ENCODE peak calls at places on chromosomes 1 and 21, in four cellular contexts. One of them, this sample, is unnamed. For H3K9me3 and H3K27me3, the result is how much of the 10 kb centered on the place peaks cover.

GRCh38 chr1:3384407-3384806 is 70.1 kb upstream of the ARHGEF16 start:
- DNase-seq in stomach: no peak
- DNase-seq in SJCRH30: no peak
- DNase-seq in lower lobe of right lung: no peak
- DNase-seq in this sample: no peak

GRCh38 chr21:45542242-45542666 is at the start of gene SLC19A1:
- DNase-seq in stomach: peak
- DNase-seq in SJCRH30: peak
- DNase-seq in lower lobe of right lung: peak
- DNase-seq in this sample: peak

GRCh38 chr1:114737314-114737713 is 20.5 kb downstream of the CSDE1 start:
- DNase-seq in stomach: no peak
- DNase-seq in SJCRH30: no peak
- DNase-seq in lower lobe of right lung: no peak
- DNase-seq in this sample: no peak

GRCh38 chr1:85611390-85611789 is 30.8 kb downstream of the CCN1 start:
- DNase-seq in stomach: no peak
- DNase-seq in SJCRH30: no peak
- DNase-seq in lower lobe of right lung: no peak
- DNase-seq in this sample: no peak

GRCh38 chr1:234962340-234962989 is 166.2 kb downstream of the TOMM20 start:
- DNase-seq in stomach: no peak
- DNase-seq in SJCRH30: peak
- DNase-seq in lower lobe of right lung: no peak
- DNase-seq in this sample: no peak

GRCh38 chr1:64471218-64471719 is 1.3 kb downstream of the CACHD1 start:
- DNase-seq in stomach: peak
- DNase-seq in SJCRH30: peak
- DNase-seq in lower lobe of right lung: peak
- DNase-seq in this sample: no peak

GRCh38 chr1:70112838-70113237 is 92.5 kb downstream of the LRRC40 start:
- DNase-seq in stomach: no peak
- DNase-seq in SJCRH30: no peak
- DNase-seq in lower lobe of right lung: no peak
- DNase-seq in this sample: no peak

GRCh38 chr1:226661965-226662364 is 77.1 kb downstream of the ITPKB start:
- DNase-seq in stomach: no peak
- DNase-seq in SJCRH30: peak
- DNase-seq in lower lobe of right lung: no peak
- DNase-seq in this sample: no peak

GRCh38 chr1:227759345-227760300 is 24.4 kb downstream of the SNAP47 start:
- DNase-seq in stomach: no peak
- DNase-seq in SJCRH30: peak
- DNase-seq in lower lobe of right lung: no peak
- DNase-seq in this sample: no peak

GRCh38 chr21:25324666-25325065 is 282.6 kb downstream of the MRPL39 start:
- DNase-seq in stomach: no peak
- DNase-seq in SJCRH30: no peak
- DNase-seq in lower lobe of right lung: no peak
- DNase-seq in this sample: no peak

GRCh38 chr1:43405219-43405875 is 15.6 kb downstream of the SZT2 start:
- DNase-seq in stomach: no peak
- DNase-seq in SJCRH30: no peak
- DNase-seq in lower lobe of right lung: no peak
- DNase-seq in this sample: no peak

GRCh38 chr1:154747841-154748766 is 122.0 kb downstream of the KCNN3 start:
- DNase-seq in stomach: no peak
- DNase-seq in SJCRH30: peak
- DNase-seq in lower lobe of right lung: no peak
- DNase-seq in this sample: no peak

GRCh38 chr1:109263597-109264378 is 14.4 kb downstream of the CELSR2 start:
- DNase-seq in stomach: peak
- DNase-seq in SJCRH30: peak
- DNase-seq in lower lobe of right lung: peak
- DNase-seq in this sample: peak

GRCh38 chr21:15255359-15256157 is 190.8 kb upstream of the NRIP1 start:
- DNase-seq in stomach: no peak
- DNase-seq in SJCRH30: no peak
- DNase-seq in lower lobe of right lung: no peak
- DNase-seq in this sample: no peak

GRCh38 chr1:205354259-205354904 is 2.3 kb downstream of the KLHDC8A start:
- DNase-seq in stomach: peak
- DNase-seq in SJCRH30: peak
- DNase-seq in lower lobe of right lung: no peak
- DNase-seq in this sample: peak

GRCh38 chr1:9539829-9540550 is 725 bp downstream of the SLC25A33 start:
- DNase-seq in stomach: peak
- DNase-seq in SJCRH30: peak
- DNase-seq in lower lobe of right lung: peak
- DNase-seq in this sample: peak

GRCh38 chr1:58933599-58933926 is 149.7 kb upstream of the JUN start:
- DNase-seq in stomach: no peak
- DNase-seq in SJCRH30: no peak
- DNase-seq in lower lobe of right lung: no peak
- DNase-seq in this sample: no peak

GRCh38 chr1:205633421-205633976 is 1.7 kb upstream of the ELK4 start:
- DNase-seq in stomach: no peak
- DNase-seq in SJCRH30: no peak
- DNase-seq in lower lobe of right lung: no peak
- DNase-seq in this sample: no peak

GRCh38 chr1:160167580-160167979 is 16.2 kb downstream of the ATP1A4 start:
- DNase-seq in stomach: no peak
- DNase-seq in SJCRH30: peak
- DNase-seq in lower lobe of right lung: no peak
- DNase-seq in this sample: no peak

DNA sequence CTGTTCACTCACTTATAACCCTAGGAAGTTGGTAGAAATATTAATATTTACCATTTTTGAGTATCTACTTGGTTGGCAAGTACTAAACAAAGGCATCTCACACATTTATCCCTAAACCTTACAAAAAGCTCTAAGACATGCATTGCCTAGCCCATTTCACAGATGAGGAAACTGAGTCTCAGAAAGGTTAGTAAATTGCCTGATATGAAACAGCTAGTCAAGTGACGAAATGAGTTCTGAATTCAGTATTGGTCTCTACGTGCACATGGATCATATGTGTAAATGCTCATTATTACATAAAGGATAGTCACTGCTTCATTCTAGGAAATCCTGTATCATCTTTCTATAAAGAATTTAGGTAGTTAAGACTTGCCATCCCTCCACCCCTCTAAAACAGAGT is 105.1 kb downstream of the BARHL2 start:
- DNase-seq in stomach: no peak
- DNase-seq in SJCRH30: no peak
- DNase-seq in lower lobe of right lung: no peak
- DNase-seq in this sample: no peak
- H3K9me3 ChIP-seq in stomach: under half
- H3K9me3 ChIP-seq in SJCRH30: under half
- H3K9me3 ChIP-seq in lower lobe of right lung: under half
- H3K9me3 ChIP-seq in this sample: under half

GRCh38 chr1:156846643-156847042 is 12.3 kb downstream of the INSRR start:
- DNase-seq in stomach: no peak
- DNase-seq in SJCRH30: no peak
- DNase-seq in lower lobe of right lung: no peak
- DNase-seq in this sample: no peak
- H3K27me3 ChIP-seq in stomach: half or more
- H3K27me3 ChIP-seq in SJCRH30: under half
- H3K27me3 ChIP-seq in lower lobe of right lung: half or more
- H3K27me3 ChIP-seq in this sample: under half

DNA sequence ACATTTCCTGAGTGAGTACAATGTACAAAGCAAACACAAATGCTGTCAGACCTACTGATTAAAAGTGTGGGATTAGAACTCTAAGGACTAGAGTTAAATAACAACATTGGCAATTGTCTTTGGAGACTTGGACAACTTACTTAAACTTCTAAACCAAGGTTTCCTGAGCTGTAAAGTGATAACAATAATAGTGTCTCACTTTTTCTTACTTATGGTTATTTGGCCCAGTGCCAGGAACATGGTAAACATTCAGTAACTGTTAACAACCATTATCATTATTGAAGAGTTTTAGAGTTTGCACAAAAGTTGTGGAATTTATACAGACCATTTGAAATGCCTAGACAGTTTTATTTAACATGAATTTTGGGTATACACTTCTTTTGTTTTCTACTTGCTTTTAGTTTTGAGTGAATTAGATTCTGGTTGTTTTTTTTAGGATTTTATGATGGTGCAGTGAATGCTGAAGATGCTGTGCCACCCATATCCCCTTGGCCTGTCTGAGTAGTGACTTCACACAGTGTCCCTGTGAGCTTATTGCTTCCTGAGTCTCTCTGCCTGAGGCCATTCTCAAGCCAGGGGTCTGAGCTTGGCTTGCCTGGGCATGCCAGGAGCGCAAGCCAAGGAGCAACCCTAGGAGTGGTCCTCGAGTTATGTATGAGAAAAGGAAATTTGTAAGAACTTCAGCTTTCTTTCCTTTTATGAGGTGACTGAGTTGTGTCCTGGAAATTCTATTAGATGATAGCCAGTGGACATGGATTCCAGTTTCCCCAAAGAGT is 932.8 kb downstream of the TTLL7 start:
- DNase-seq in stomach: no peak
- DNase-seq in SJCRH30: no peak
- DNase-seq in lower lobe of right lung: no peak
- DNase-seq in this sample: no peak
- H3K9me3 ChIP-seq in stomach: under half
- H3K9me3 ChIP-seq in SJCRH30: under half
- H3K9me3 ChIP-seq in lower lobe of right lung: under half
- H3K9me3 ChIP-seq in this sample: under half

GRCh38 chr1:119007343-119007671 is 19.2 kb upstream of the TBX15 start:
- DNase-seq in stomach: no peak
- DNase-seq in SJCRH30: no peak
- DNase-seq in lower lobe of right lung: no peak
- DNase-seq in this sample: no peak
- H3K27me3 ChIP-seq in stomach: half or more
- H3K27me3 ChIP-seq in SJCRH30: under half
- H3K27me3 ChIP-seq in lower lobe of right lung: half or more
- H3K27me3 ChIP-seq in this sample: under half

GRCh38 chr21:40153351-40153750 is 286.1 kb downstream of the PCP4 start:
- DNase-seq in stomach: no peak
- DNase-seq in SJCRH30: no peak
- DNase-seq in lower lobe of right lung: no peak
- DNase-seq in this sample: no peak
- H3K9me3 ChIP-seq in stomach: under half
- H3K9me3 ChIP-seq in SJCRH30: under half
- H3K9me3 ChIP-seq in lower lobe of right lung: under half
- H3K9me3 ChIP-seq in this sample: under half

GRCh38 chr1:158203693-158204457 is 23.2 kb downstream of the CD1D start:
- DNase-seq in stomach: no peak
- DNase-seq in SJCRH30: peak
- DNase-seq in lower lobe of right lung: no peak
- DNase-seq in this sample: peak

GRCh38 chr1:158204458-158204827 is 23.7 kb downstream of the CD1D start:
- DNase-seq in stomach: no peak
- DNase-seq in SJCRH30: no peak
- DNase-seq in lower lobe of right lung: no peak
- DNase-seq in this sample: no peak

GRCh38 chr1:158212315-158212714 is 31.6 kb downstream of the CD1D start:
- DNase-seq in stomach: no peak
- DNase-seq in SJCRH30: no peak
- DNase-seq in lower lobe of right lung: no peak
- DNase-seq in this sample: no peak

DNA sequence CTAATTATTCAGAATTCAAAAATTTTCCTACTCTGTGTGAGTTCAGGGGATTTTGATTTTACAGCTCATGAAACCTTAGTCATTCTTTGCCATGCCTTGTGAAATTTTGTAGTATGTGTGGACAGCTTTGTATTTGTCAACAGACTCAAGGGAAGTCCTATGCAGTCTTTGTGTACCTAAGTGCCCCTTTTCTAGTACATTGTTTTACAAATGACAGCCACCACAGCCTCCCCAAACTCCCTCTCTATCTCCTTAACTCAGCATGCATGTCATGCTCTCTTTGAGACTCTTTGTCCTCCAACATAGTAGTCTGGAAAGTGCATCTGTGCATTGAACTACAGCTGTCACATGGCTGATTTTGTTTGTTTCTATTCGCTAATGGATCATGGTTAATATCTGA is 28.0 kb downstream of the CD1D start:
- DNase-seq in stomach: no peak
- DNase-seq in SJCRH30: no peak
- DNase-seq in lower lobe of right lung: no peak
- DNase-seq in this sample: no peak
- H3K27me3 ChIP-seq in stomach: under half
- H3K27me3 ChIP-seq in SJCRH30: under half
- H3K27me3 ChIP-seq in lower lobe of right lung: under half
- H3K27me3 ChIP-seq in this sample: under half

GRCh38 chr1:238491265-238491664 is 600.5 kb upstream of the ZP4 start:
- DNase-seq in stomach: no peak
- DNase-seq in SJCRH30: no peak
- DNase-seq in lower lobe of right lung: no peak
- DNase-seq in this sample: no peak
- H3K9me3 ChIP-seq in stomach: under half
- H3K9me3 ChIP-seq in SJCRH30: under half
- H3K9me3 ChIP-seq in lower lobe of right lung: under half
- H3K9me3 ChIP-seq in this sample: under half

GRCh38 chr1:46690931-46691411 is 19.3 kb downstream of the TEX38 start:
- DNase-seq in stomach: no peak
- DNase-seq in SJCRH30: no peak
- DNase-seq in lower lobe of right lung: no peak
- DNase-seq in this sample: no peak
- H3K27me3 ChIP-seq in stomach: under half
- H3K27me3 ChIP-seq in SJCRH30: under half
- H3K27me3 ChIP-seq in lower lobe of right lung: under half
- H3K27me3 ChIP-seq in this sample: under half

GRCh38 chr1:163799190-163799805 is 477.5 kb downstream of the NUF2 start:
- DNase-seq in stomach: no peak
- DNase-seq in SJCRH30: no peak
- DNase-seq in lower lobe of right lung: no peak
- DNase-seq in this sample: no peak
- H3K9me3 ChIP-seq in stomach: under half
- H3K9me3 ChIP-seq in SJCRH30: under half
- H3K9me3 ChIP-seq in lower lobe of right lung: under half
- H3K9me3 ChIP-seq in this sample: under half

GRCh38 chr1:243454328-243454997 is 198.6 kb downstream of the SDCCAG8 start:
- DNase-seq in stomach: no peak
- DNase-seq in SJCRH30: no peak
- DNase-seq in lower lobe of right lung: no peak
- DNase-seq in this sample: no peak

GRCh38 chr1:243452092-243452491 is 196.3 kb downstream of the SDCCAG8 start:
- DNase-seq in stomach: no peak
- DNase-seq in SJCRH30: no peak
- DNase-seq in lower lobe of right lung: no peak
- DNase-seq in this sample: no peak

GRCh38 chr1:243461700-243462099 is 205.9 kb downstream of the SDCCAG8 start:
- DNase-seq in stomach: no peak
- DNase-seq in SJCRH30: no peak
- DNase-seq in lower lobe of right lung: no peak
- DNase-seq in this sample: no peak

GRCh38 chr1:243459059-243459458 is 203.2 kb downstream of the SDCCAG8 start:
- DNase-seq in stomach: no peak
- DNase-seq in SJCRH30: no peak
- DNase-seq in lower lobe of right lung: no peak
- DNase-seq in this sample: no peak

GRCh38 chr1:243455760-243456651 is 200.2 kb downstream of the SDCCAG8 start:
- DNase-seq in stomach: no peak
- DNase-seq in SJCRH30: no peak
- DNase-seq in lower lobe of right lung: no peak
- DNase-seq in this sample: no peak
- H3K27me3 ChIP-seq in stomach: under half
- H3K27me3 ChIP-seq in SJCRH30: under half
- H3K27me3 ChIP-seq in lower lobe of right lung: under half
- H3K27me3 ChIP-seq in this sample: under half